ENCODE peak calls at places on chromosome 1, in nine cellular contexts. One of them, this sample, is unnamed.
A peak's percentile ranks its signal among the peaks of the same experiment; 100 is the strongest.

GRCh38 chr1:202078211-202078610 is 44.5 kb upstream of the GPR37L1 start:
- DNase-seq in mesothelial cell of epicardium: no peak
- DNase-seq in pancreas: no peak
- DNase-seq in right atrium auricular region: no peak
- DNase-seq in HFF-Myc: no peak
- DNase-seq in mammary epithelial cell: no peak
- DNase-seq in GM23338: no peak
- DNase-seq in MCF 10A: no peak
- DNase-seq in stomach: no peak
- DNase-seq in this sample: no peak

GRCh38 chr1:107139833-107140702 is 771 bp upstream of the NTNG1 start:
- DNase-seq in mesothelial cell of epicardium: no peak
- DNase-seq in pancreas: peak; percentile 17
- DNase-seq in right atrium auricular region: no peak
- DNase-seq in HFF-Myc: no peak
- DNase-seq in mammary epithelial cell: peak; percentile 70
- DNase-seq in GM23338: peak; percentile 86
- DNase-seq in MCF 10A: peak; percentile 27
- DNase-seq in stomach: no peak
- DNase-seq in this sample: peak; percentile 18

GRCh38 chr1:171110485-171111340 is 20.0 kb downstream of the FMO3 start:
- DNase-seq in mesothelial cell of epicardium: no peak
- DNase-seq in pancreas: no peak
- DNase-seq in right atrium auricular region: no peak
- DNase-seq in HFF-Myc: peak; percentile 2
- DNase-seq in mammary epithelial cell: no peak
- DNase-seq in GM23338: no peak
- DNase-seq in MCF 10A: no peak
- DNase-seq in stomach: no peak
- DNase-seq in this sample: no peak

GRCh38 chr1:202362212-202362611 is 13.7 kb downstream of the PPP1R12B start:
- DNase-seq in mesothelial cell of epicardium: no peak
- DNase-seq in pancreas: no peak
- DNase-seq in right atrium auricular region: no peak
- DNase-seq in HFF-Myc: no peak
- DNase-seq in mammary epithelial cell: no peak
- DNase-seq in GM23338: peak; percentile 45
- DNase-seq in MCF 10A: no peak
- DNase-seq in stomach: no peak
- DNase-seq in this sample: no peak

GRCh38 chr1:37465596-37466517 is 8.5 kb upstream of the ZC3H12A start:
- DNase-seq in mesothelial cell of epicardium: no peak
- DNase-seq in pancreas: no peak
- DNase-seq in right atrium auricular region: no peak
- DNase-seq in HFF-Myc: no peak
- DNase-seq in mammary epithelial cell: no peak
- DNase-seq in GM23338: no peak
- DNase-seq in MCF 10A: peak; percentile 35
- DNase-seq in stomach: no peak
- DNase-seq in this sample: no peak

GRCh38 chr1:3002349-3003038 is 18.8 kb upstream of the ACTRT2 start:
- DNase-seq in mesothelial cell of epicardium: peak; percentile 8
- DNase-seq in pancreas: no peak
- DNase-seq in right atrium auricular region: no peak
- DNase-seq in HFF-Myc: no peak
- DNase-seq in mammary epithelial cell: no peak
- DNase-seq in GM23338: no peak
- DNase-seq in MCF 10A: no peak
- DNase-seq in stomach: no peak
- DNase-seq in this sample: no peak

GRCh38 chr1:84611796-84612195 is 37.6 kb upstream of the CTBS start:
- DNase-seq in mesothelial cell of epicardium: no peak
- DNase-seq in pancreas: no peak
- DNase-seq in right atrium auricular region: no peak
- DNase-seq in HFF-Myc: no peak
- DNase-seq in mammary epithelial cell: peak; percentile 20
- DNase-seq in GM23338: peak; percentile 19
- DNase-seq in MCF 10A: no peak
- DNase-seq in stomach: no peak
- DNase-seq in this sample: no peak

GRCh38 chr1:116134178-116134773 is 23.1 kb downstream of the MAB21L3 start:
- DNase-seq in mesothelial cell of epicardium: no peak
- DNase-seq in pancreas: no peak
- DNase-seq in right atrium auricular region: no peak
- DNase-seq in HFF-Myc: no peak
- DNase-seq in mammary epithelial cell: no peak
- DNase-seq in GM23338: no peak
- DNase-seq in MCF 10A: no peak
- DNase-seq in stomach: no peak
- DNase-seq in this sample: no peak

GRCh38 chr1:75725256-75725655 is 747 bp downstream of the ACADM start:
- DNase-seq in mesothelial cell of epicardium: no peak
- DNase-seq in pancreas: no peak
- DNase-seq in right atrium auricular region: no peak
- DNase-seq in HFF-Myc: no peak
- DNase-seq in mammary epithelial cell: no peak
- DNase-seq in GM23338: no peak
- DNase-seq in MCF 10A: peak; percentile 16
- DNase-seq in stomach: no peak
- DNase-seq in this sample: no peak

GRCh38 chr1:27591622-27592021 is 12.3 kb downstream of the AHDC1 start:
- DNase-seq in mesothelial cell of epicardium: no peak
- DNase-seq in pancreas: no peak
- DNase-seq in right atrium auricular region: no peak
- DNase-seq in HFF-Myc: no peak
- DNase-seq in mammary epithelial cell: no peak
- DNase-seq in GM23338: no peak
- DNase-seq in MCF 10A: peak; percentile 30
- DNase-seq in stomach: no peak
- DNase-seq in this sample: no peak

GRCh38 chr1:232725303-232726047 is 79.7 kb upstream of the MAP10 start:
- DNase-seq in mesothelial cell of epicardium: no peak
- DNase-seq in pancreas: no peak
- DNase-seq in right atrium auricular region: no peak
- DNase-seq in HFF-Myc: no peak
- DNase-seq in mammary epithelial cell: peak; percentile 28
- DNase-seq in GM23338: peak; percentile 7
- DNase-seq in MCF 10A: peak; percentile 29
- DNase-seq in stomach: no peak
- DNase-seq in this sample: no peak

GRCh38 chr1:246695136-246695535 is 29.1 kb upstream of the SCCPDH start:
- DNase-seq in mesothelial cell of epicardium: no peak
- DNase-seq in pancreas: no peak
- DNase-seq in right atrium auricular region: no peak
- DNase-seq in HFF-Myc: no peak
- DNase-seq in mammary epithelial cell: peak; percentile 58
- DNase-seq in GM23338: no peak
- DNase-seq in MCF 10A: peak; percentile 42
- DNase-seq in stomach: no peak
- DNase-seq in this sample: no peak

GRCh38 chr1:239725933-239726332 is 339.6 kb downstream of the CHRM3 start:
- DNase-seq in mesothelial cell of epicardium: no peak
- DNase-seq in pancreas: no peak
- DNase-seq in right atrium auricular region: no peak
- DNase-seq in HFF-Myc: no peak
- DNase-seq in mammary epithelial cell: no peak
- DNase-seq in GM23338: no peak
- DNase-seq in MCF 10A: no peak
- DNase-seq in stomach: no peak
- DNase-seq in this sample: no peak

GRCh38 chr1:155834296-155834926 is 22.6 kb downstream of the GON4L start:
- DNase-seq in mesothelial cell of epicardium: no peak
- DNase-seq in pancreas: no peak
- DNase-seq in right atrium auricular region: peak; percentile 51
- DNase-seq in HFF-Myc: no peak
- DNase-seq in mammary epithelial cell: peak; percentile 11
- DNase-seq in GM23338: peak; percentile 78
- DNase-seq in MCF 10A: peak; percentile 4
- DNase-seq in stomach: no peak
- DNase-seq in this sample: no peak

GRCh38 chr1:5718716-5719632 is 273.3 kb downstream of the NPHP4 start:
- DNase-seq in mesothelial cell of epicardium: no peak
- DNase-seq in pancreas: no peak
- DNase-seq in right atrium auricular region: no peak
- DNase-seq in HFF-Myc: no peak
- DNase-seq in mammary epithelial cell: no peak
- DNase-seq in GM23338: no peak
- DNase-seq in MCF 10A: no peak
- DNase-seq in stomach: peak; percentile 16
- DNase-seq in this sample: no peak

GRCh38 chr1:117301906-117302305 is 65.3 kb upstream of the MAN1A2 start:
- DNase-seq in mesothelial cell of epicardium: no peak
- DNase-seq in pancreas: no peak
- DNase-seq in right atrium auricular region: no peak
- DNase-seq in HFF-Myc: no peak
- DNase-seq in mammary epithelial cell: peak; percentile 24
- DNase-seq in GM23338: no peak
- DNase-seq in MCF 10A: no peak
- DNase-seq in stomach: no peak
- DNase-seq in this sample: no peak

GRCh38 chr1:87044840-87045239 is 130.4 kb downstream of the HS2ST1 start:
- DNase-seq in mesothelial cell of epicardium: no peak
- DNase-seq in pancreas: no peak
- DNase-seq in right atrium auricular region: no peak
- DNase-seq in HFF-Myc: no peak
- DNase-seq in mammary epithelial cell: no peak
- DNase-seq in GM23338: no peak
- DNase-seq in MCF 10A: no peak
- DNase-seq in stomach: no peak
- DNase-seq in this sample: no peak

GRCh38 chr1:228063251-228064191 is 19.0 kb upstream of the ARF1 start:
- DNase-seq in mesothelial cell of epicardium: no peak
- DNase-seq in pancreas: no peak
- DNase-seq in right atrium auricular region: no peak
- DNase-seq in HFF-Myc: no peak
- DNase-seq in mammary epithelial cell: no peak
- DNase-seq in GM23338: no peak
- DNase-seq in MCF 10A: no peak
- DNase-seq in stomach: peak; percentile 23
- DNase-seq in this sample: no peak

GRCh38 chr1:19863804-19864203 is 18.4 kb upstream of the OTUD3 start:
- DNase-seq in mesothelial cell of epicardium: no peak
- DNase-seq in pancreas: no peak
- DNase-seq in right atrium auricular region: no peak
- DNase-seq in HFF-Myc: no peak
- DNase-seq in mammary epithelial cell: peak; percentile 79
- DNase-seq in GM23338: no peak
- DNase-seq in MCF 10A: peak; percentile 83
- DNase-seq in stomach: no peak
- DNase-seq in this sample: peak; percentile 13

GRCh38 chr1:227372662-227373061 is 54.4 kb upstream of the CDC42BPA start:
- DNase-seq in mesothelial cell of epicardium: no peak
- DNase-seq in pancreas: no peak
- DNase-seq in right atrium auricular region: no peak
- DNase-seq in HFF-Myc: no peak
- DNase-seq in mammary epithelial cell: peak; percentile 19
- DNase-seq in GM23338: no peak
- DNase-seq in MCF 10A: peak; percentile 69
- DNase-seq in stomach: peak; percentile 57
- DNase-seq in this sample: peak; percentile 24

GRCh38 chr1:177585492-177586220 is 384.2 kb downstream of the SEC16B start:
- DNase-seq in mesothelial cell of epicardium: peak; percentile 32
- DNase-seq in pancreas: no peak
- DNase-seq in right atrium auricular region: no peak
- DNase-seq in HFF-Myc: no peak
- DNase-seq in mammary epithelial cell: peak; percentile 97
- DNase-seq in GM23338: no peak
- DNase-seq in MCF 10A: no peak
- DNase-seq in stomach: peak; percentile 54
- DNase-seq in this sample: peak; percentile 67

GRCh38 chr1:29632436-29633270 is 396.3 kb downstream of the PTPRU start:
- DNase-seq in mesothelial cell of epicardium: no peak
- DNase-seq in pancreas: no peak
- DNase-seq in right atrium auricular region: no peak
- DNase-seq in HFF-Myc: no peak
- DNase-seq in mammary epithelial cell: no peak
- DNase-seq in GM23338: no peak
- DNase-seq in MCF 10A: no peak
- DNase-seq in stomach: no peak
- DNase-seq in this sample: no peak

GRCh38 chr1:103788377-103788776 is 38.7 kb downstream of the AMY1C start:
- DNase-seq in mesothelial cell of epicardium: no peak
- DNase-seq in pancreas: no peak
- DNase-seq in right atrium auricular region: no peak
- DNase-seq in HFF-Myc: no peak
- DNase-seq in mammary epithelial cell: no peak
- DNase-seq in GM23338: peak; percentile 34
- DNase-seq in MCF 10A: peak; percentile 42
- DNase-seq in stomach: no peak
- DNase-seq in this sample: peak; percentile 1
- TF ChIP-seq CTCF in mesothelial cell of epicardium: no peak
- TF ChIP-seq CTCF in pancreas: peak; percentile 17
- TF ChIP-seq CTCF in right atrium auricular region: no peak
- TF ChIP-seq CTCF in HFF-Myc: no peak
- TF ChIP-seq CTCF in mammary epithelial cell: peak; percentile 30
- TF ChIP-seq CTCF in GM23338: peak; percentile 63
- TF ChIP-seq CTCF in MCF 10A: peak; percentile 35
- TF ChIP-seq CTCF in stomach: no peak
- TF ChIP-seq CTCF in this sample: no peak

GRCh38 chr1:191831572-191831971 is 326.7 kb upstream of the RGS18 start:
- DNase-seq in mesothelial cell of epicardium: no peak
- DNase-seq in pancreas: no peak
- DNase-seq in right atrium auricular region: no peak
- DNase-seq in HFF-Myc: no peak
- DNase-seq in mammary epithelial cell: no peak
- DNase-seq in GM23338: peak; percentile 59
- DNase-seq in MCF 10A: peak; percentile 43
- DNase-seq in stomach: no peak
- DNase-seq in this sample: no peak
- TF ChIP-seq CTCF in mesothelial cell of epicardium: no peak
- TF ChIP-seq CTCF in pancreas: no peak
- TF ChIP-seq CTCF in right atrium auricular region: no peak
- TF ChIP-seq CTCF in HFF-Myc: no peak
- TF ChIP-seq CTCF in mammary epithelial cell: peak; percentile 39
- TF ChIP-seq CTCF in GM23338: peak; percentile 55
- TF ChIP-seq CTCF in MCF 10A: peak; percentile 32
- TF ChIP-seq CTCF in stomach: no peak
- TF ChIP-seq CTCF in this sample: no peak

DNA sequence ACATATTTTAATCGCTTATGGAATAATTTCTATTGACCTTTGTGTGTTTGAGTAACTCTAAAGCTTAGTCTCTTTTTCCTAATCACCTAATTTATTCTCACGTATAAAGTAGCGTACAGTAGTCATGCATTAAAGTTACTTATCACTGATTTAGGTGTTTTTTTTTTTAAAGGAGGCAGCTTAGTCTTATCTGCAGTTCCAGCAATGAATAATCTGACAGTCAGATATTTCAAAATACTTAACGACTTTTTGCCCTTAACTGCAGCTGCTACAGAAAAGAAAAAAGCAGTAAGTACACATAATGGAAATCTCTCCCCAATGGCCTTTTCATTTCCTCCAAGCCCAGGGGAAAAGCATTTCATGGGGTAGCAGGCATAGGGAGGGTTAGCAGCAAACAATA is 54.6 kb downstream of the SLC35F3 start:
- DNase-seq in mesothelial cell of epicardium: no peak
- DNase-seq in pancreas: no peak
- DNase-seq in right atrium auricular region: no peak
- DNase-seq in HFF-Myc: no peak
- DNase-seq in mammary epithelial cell: no peak
- DNase-seq in GM23338: no peak
- DNase-seq in MCF 10A: no peak
- DNase-seq in stomach: no peak
- DNase-seq in this sample: no peak
- TF ChIP-seq CTCF in mesothelial cell of epicardium: no peak
- TF ChIP-seq CTCF in pancreas: no peak
- TF ChIP-seq CTCF in right atrium auricular region: no peak
- TF ChIP-seq CTCF in HFF-Myc: no peak
- TF ChIP-seq CTCF in mammary epithelial cell: no peak
- TF ChIP-seq CTCF in GM23338: no peak
- TF ChIP-seq CTCF in MCF 10A: no peak
- TF ChIP-seq CTCF in stomach: no peak
- TF ChIP-seq CTCF in this sample: no peak

GRCh38 chr1:238399558-238399957 is 508.8 kb upstream of the ZP4 start:
- DNase-seq in mesothelial cell of epicardium: no peak
- DNase-seq in pancreas: no peak
- DNase-seq in right atrium auricular region: no peak
- DNase-seq in HFF-Myc: no peak
- DNase-seq in mammary epithelial cell: no peak
- DNase-seq in GM23338: peak; percentile 50
- DNase-seq in MCF 10A: peak; percentile 45
- DNase-seq in stomach: no peak
- DNase-seq in this sample: no peak
- TF ChIP-seq CTCF in mesothelial cell of epicardium: no peak
- TF ChIP-seq CTCF in pancreas: no peak
- TF ChIP-seq CTCF in right atrium auricular region: no peak
- TF ChIP-seq CTCF in HFF-Myc: no peak
- TF ChIP-seq CTCF in mammary epithelial cell: peak; percentile 31
- TF ChIP-seq CTCF in GM23338: peak; percentile 63
- TF ChIP-seq CTCF in MCF 10A: no peak
- TF ChIP-seq CTCF in stomach: no peak
- TF ChIP-seq CTCF in this sample: no peak

This sample was measured in Calu3.